ENCODE peak calls at places on chromosomes 12 and 14, in seven cellular contexts. One of them, this sample, is unnamed.

GRCh38 chr14:89543420-89543790 is 126.4 kb upstream of the FOXN3 start:
- DNase-seq in left lung: no peak
- DNase-seq in HFFc6: no peak
- DNase-seq in heart right ventricle: no peak
- DNase-seq in stomach: peak; percentile 32
- DNase-seq in nephron progenitor cell: no peak
- DNase-seq in pancreas: peak; percentile 65
- DNase-seq in this sample: no peak

GRCh38 chr12:10363665-10363921 is 26.2 kb downstream of the KLRK1 start:
- DNase-seq in left lung: no peak
- DNase-seq in HFFc6: no peak
- DNase-seq in heart right ventricle: no peak
- DNase-seq in stomach: no peak
- DNase-seq in nephron progenitor cell: no peak
- DNase-seq in pancreas: no peak
- DNase-seq in this sample: no peak

GRCh38 chr14:26199599-26200370 is 398.0 kb downstream of the NOVA1 start:
- DNase-seq in left lung: no peak
- DNase-seq in HFFc6: no peak
- DNase-seq in heart right ventricle: no peak
- DNase-seq in stomach: no peak
- DNase-seq in nephron progenitor cell: no peak
- DNase-seq in pancreas: no peak
- DNase-seq in this sample: no peak

GRCh38 chr12:111546758-111547383 is 52.2 kb downstream of the ATXN2 start:
- DNase-seq in left lung: no peak
- DNase-seq in HFFc6: no peak
- DNase-seq in heart right ventricle: no peak
- DNase-seq in stomach: no peak
- DNase-seq in nephron progenitor cell: no peak
- DNase-seq in pancreas: no peak
- DNase-seq in this sample: no peak

GRCh38 chr12:124371970-124372555 is 77.2 kb downstream of the RFLNA start:
- DNase-seq in left lung: no peak
- DNase-seq in HFFc6: no peak
- DNase-seq in heart right ventricle: no peak
- DNase-seq in stomach: no peak
- DNase-seq in nephron progenitor cell: no peak
- DNase-seq in pancreas: no peak
- DNase-seq in this sample: no peak

GRCh38 chr12:119791453-119791852 is 85.7 kb downstream of the CIT start:
- DNase-seq in left lung: no peak
- DNase-seq in HFFc6: no peak
- DNase-seq in heart right ventricle: no peak
- DNase-seq in stomach: no peak
- DNase-seq in nephron progenitor cell: no peak
- DNase-seq in pancreas: no peak
- DNase-seq in this sample: no peak

GRCh38 chr14:96071561-96071960 is 32.4 kb downstream of the C14orf132 start:
- DNase-seq in left lung: no peak
- DNase-seq in HFFc6: no peak
- DNase-seq in heart right ventricle: no peak
- DNase-seq in stomach: no peak
- DNase-seq in nephron progenitor cell: no peak
- DNase-seq in pancreas: no peak
- DNase-seq in this sample: no peak

GRCh38 chr12:56186957-56187356 is 2.3 kb downstream of the SMARCC2 start:
- DNase-seq in left lung: no peak
- DNase-seq in HFFc6: no peak
- DNase-seq in heart right ventricle: no peak
- DNase-seq in stomach: no peak
- DNase-seq in nephron progenitor cell: no peak
- DNase-seq in pancreas: no peak
- DNase-seq in this sample: no peak

GRCh38 chr12:1932264-1932777 is 13.9 kb upstream of the CACNA2D4 start:
- DNase-seq in left lung: no peak
- DNase-seq in HFFc6: no peak
- DNase-seq in heart right ventricle: peak; percentile 75
- DNase-seq in stomach: peak; percentile 81
- DNase-seq in nephron progenitor cell: no peak
- DNase-seq in pancreas: no peak
- DNase-seq in this sample: no peak

GRCh38 chr14:33851931-33852330 is 98.9 kb downstream of the EGLN3 start:
- DNase-seq in left lung: no peak
- DNase-seq in HFFc6: no peak
- DNase-seq in heart right ventricle: no peak
- DNase-seq in stomach: no peak
- DNase-seq in nephron progenitor cell: no peak
- DNase-seq in pancreas: no peak
- DNase-seq in this sample: no peak

GRCh38 chr12:12398026-12398859 is 41.4 kb downstream of the BORCS5 start:
- DNase-seq in left lung: no peak
- DNase-seq in HFFc6: peak; percentile 92
- DNase-seq in heart right ventricle: peak; percentile 29
- DNase-seq in stomach: no peak
- DNase-seq in nephron progenitor cell: no peak
- DNase-seq in pancreas: peak; percentile 49
- DNase-seq in this sample: no peak

GRCh38 chr12:28908646-28909045 is 240.4 kb upstream of the FAR2 start:
- DNase-seq in left lung: no peak
- DNase-seq in HFFc6: no peak
- DNase-seq in heart right ventricle: no peak
- DNase-seq in stomach: no peak
- DNase-seq in nephron progenitor cell: no peak
- DNase-seq in pancreas: no peak
- DNase-seq in this sample: no peak

GRCh38 chr12:48034835-48035805 is 30.8 kb upstream of the COL2A1 start:
- DNase-seq in left lung: no peak
- DNase-seq in HFFc6: no peak
- DNase-seq in heart right ventricle: no peak
- DNase-seq in stomach: no peak
- DNase-seq in nephron progenitor cell: no peak
- DNase-seq in pancreas: no peak
- DNase-seq in this sample: no peak

GRCh38 chr12:120496353-120497340 is 734 bp downstream of the DYNLL1 start:
- DNase-seq in left lung: peak; percentile 85
- DNase-seq in HFFc6: peak; percentile 27
- DNase-seq in heart right ventricle: peak; percentile 71
- DNase-seq in stomach: peak; percentile 59
- DNase-seq in nephron progenitor cell: peak; percentile 60
- DNase-seq in pancreas: peak; percentile 58
- DNase-seq in this sample: peak; percentile 51

GRCh38 chr12:94839347-94839746 is 164.2 kb downstream of the NDUFA12 start:
- DNase-seq in left lung: no peak
- DNase-seq in HFFc6: no peak
- DNase-seq in heart right ventricle: no peak
- DNase-seq in stomach: no peak
- DNase-seq in nephron progenitor cell: no peak
- DNase-seq in pancreas: no peak
- DNase-seq in this sample: no peak

GRCh38 chr12:59122784-59123183 is 202.5 kb upstream of the LRIG3 start:
- DNase-seq in left lung: no peak
- DNase-seq in HFFc6: no peak
- DNase-seq in heart right ventricle: no peak
- DNase-seq in stomach: no peak
- DNase-seq in nephron progenitor cell: no peak
- DNase-seq in pancreas: no peak
- DNase-seq in this sample: no peak

GRCh38 chr12:26346748-26347147 is 151.4 kb downstream of the SSPN start:
- DNase-seq in left lung: no peak
- DNase-seq in HFFc6: no peak
- DNase-seq in heart right ventricle: no peak
- DNase-seq in stomach: no peak
- DNase-seq in nephron progenitor cell: no peak
- DNase-seq in pancreas: no peak
- DNase-seq in this sample: no peak

GRCh38 chr14:53879022-53879686 is 77.5 kb downstream of the BMP4 start:
- DNase-seq in left lung: no peak
- DNase-seq in HFFc6: no peak
- DNase-seq in heart right ventricle: no peak
- DNase-seq in stomach: no peak
- DNase-seq in nephron progenitor cell: no peak
- DNase-seq in pancreas: no peak
- DNase-seq in this sample: no peak

GRCh38 chr14:57290753-57291152 is 22.0 kb downstream of the AP5M1 start:
- DNase-seq in left lung: no peak
- DNase-seq in HFFc6: no peak
- DNase-seq in heart right ventricle: no peak
- DNase-seq in stomach: no peak
- DNase-seq in nephron progenitor cell: no peak
- DNase-seq in pancreas: no peak
- DNase-seq in this sample: no peak

GRCh38 chr12:126337556-126337955 is 1272.3 kb downstream of the AACS start:
- DNase-seq in left lung: no peak
- DNase-seq in HFFc6: peak; percentile 44
- DNase-seq in heart right ventricle: no peak
- DNase-seq in stomach: no peak
- DNase-seq in nephron progenitor cell: no peak
- DNase-seq in pancreas: no peak
- DNase-seq in this sample: no peak

GRCh38 chr14:101499513-101499912 is 61.8 kb upstream of the DIO3 start:
- DNase-seq in left lung: peak; percentile 44
- DNase-seq in HFFc6: no peak
- DNase-seq in heart right ventricle: no peak
- DNase-seq in stomach: peak; percentile 16
- DNase-seq in nephron progenitor cell: no peak
- DNase-seq in pancreas: no peak
- DNase-seq in this sample: peak; percentile 9

GRCh38 chr12:113852695-113853490 is 113.2 kb downstream of the RBM19 start:
- DNase-seq in left lung: no peak
- DNase-seq in HFFc6: no peak
- DNase-seq in heart right ventricle: no peak
- DNase-seq in stomach: no peak
- DNase-seq in nephron progenitor cell: no peak
- DNase-seq in pancreas: no peak
- DNase-seq in this sample: no peak

GRCh38 chr12:115823635-115824034 is 453.9 kb downstream of the MED13L start:
- DNase-seq in left lung: no peak
- DNase-seq in HFFc6: no peak
- DNase-seq in heart right ventricle: no peak
- DNase-seq in stomach: no peak
- DNase-seq in nephron progenitor cell: peak; percentile 26
- DNase-seq in pancreas: no peak
- DNase-seq in this sample: no peak

GRCh38 chr12:45458238-45458637 is 242.3 kb downstream of the ANO6 start:
- DNase-seq in left lung: no peak
- DNase-seq in HFFc6: no peak
- DNase-seq in heart right ventricle: no peak
- DNase-seq in stomach: no peak
- DNase-seq in nephron progenitor cell: no peak
- DNase-seq in pancreas: no peak
- DNase-seq in this sample: no peak
- TF ChIP-seq CTCF in left lung: no peak
- TF ChIP-seq CTCF in HFFc6: no peak
- TF ChIP-seq CTCF in heart right ventricle: no peak
- TF ChIP-seq CTCF in stomach: no peak
- TF ChIP-seq CTCF in nephron progenitor cell: no peak
- TF ChIP-seq CTCF in pancreas: no peak
- TF ChIP-seq CTCF in this sample: no peak

GRCh38 chr12:19142499-19142898 is 13.0 kb downstream of the PLEKHA5 start:
- DNase-seq in left lung: no peak
- DNase-seq in HFFc6: no peak
- DNase-seq in heart right ventricle: no peak
- DNase-seq in stomach: no peak
- DNase-seq in nephron progenitor cell: no peak
- DNase-seq in pancreas: no peak
- DNase-seq in this sample: no peak
- TF ChIP-seq CTCF in left lung: no peak
- TF ChIP-seq CTCF in HFFc6: no peak
- TF ChIP-seq CTCF in heart right ventricle: no peak
- TF ChIP-seq CTCF in stomach: no peak
- TF ChIP-seq CTCF in nephron progenitor cell: no peak
- TF ChIP-seq CTCF in pancreas: no peak
- TF ChIP-seq CTCF in this sample: no peak

DNA sequence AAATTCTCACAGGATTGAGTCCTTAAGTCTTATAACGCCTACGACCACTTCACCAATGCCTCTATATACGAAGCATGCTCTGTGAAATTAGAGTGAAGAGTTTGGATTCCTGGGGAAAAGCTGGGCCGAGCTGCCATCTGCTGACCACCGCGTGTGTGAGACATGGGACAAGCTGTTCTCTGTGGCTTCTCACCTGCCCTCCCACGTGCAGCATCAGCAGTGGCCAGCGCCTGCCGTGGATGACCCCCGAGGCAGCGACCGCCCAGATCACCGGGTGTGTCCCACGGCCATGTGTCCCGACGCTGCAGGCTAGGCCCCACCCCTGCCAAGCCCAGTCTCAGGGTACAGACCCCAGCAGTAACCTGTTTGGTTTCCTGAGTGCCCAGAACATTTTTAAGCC is 21.6 kb upstream of the GOLGA3 start:
- DNase-seq in left lung: peak; percentile 55
- DNase-seq in HFFc6: no peak
- DNase-seq in heart right ventricle: no peak
- DNase-seq in stomach: no peak
- DNase-seq in nephron progenitor cell: no peak
- DNase-seq in pancreas: no peak
- DNase-seq in this sample: no peak
- TF ChIP-seq CTCF in left lung: no peak
- TF ChIP-seq CTCF in HFFc6: no peak
- TF ChIP-seq CTCF in heart right ventricle: no peak
- TF ChIP-seq CTCF in stomach: no peak
- TF ChIP-seq CTCF in nephron progenitor cell: no peak
- TF ChIP-seq CTCF in pancreas: no peak
- TF ChIP-seq CTCF in this sample: no peak

GRCh38 chr14:32072701-32073100 is 4.4 kb upstream of the ARHGAP5 start:
- DNase-seq in left lung: no peak
- DNase-seq in HFFc6: no peak
- DNase-seq in heart right ventricle: no peak
- DNase-seq in stomach: no peak
- DNase-seq in nephron progenitor cell: no peak
- DNase-seq in pancreas: no peak
- DNase-seq in this sample: no peak

GRCh38 chr14:32068708-32069107 is 8.4 kb upstream of the ARHGAP5 start:
- DNase-seq in left lung: no peak
- DNase-seq in HFFc6: no peak
- DNase-seq in heart right ventricle: no peak
- DNase-seq in stomach: no peak
- DNase-seq in nephron progenitor cell: no peak
- DNase-seq in pancreas: no peak
- DNase-seq in this sample: no peak

GRCh38 chr14:32074887-32075572 is 2.1 kb upstream of the ARHGAP5 start:
- DNase-seq in left lung: no peak
- DNase-seq in HFFc6: no peak
- DNase-seq in heart right ventricle: no peak
- DNase-seq in stomach: no peak
- DNase-seq in nephron progenitor cell: no peak
- DNase-seq in pancreas: no peak
- DNase-seq in this sample: no peak

GRCh38 chr14:32073537-32074189 is 3.4 kb upstream of the ARHGAP5 start:
- DNase-seq in left lung: no peak
- DNase-seq in HFFc6: peak; percentile 75
- DNase-seq in heart right ventricle: no peak
- DNase-seq in stomach: peak; percentile 49
- DNase-seq in nephron progenitor cell: peak; percentile 37
- DNase-seq in pancreas: peak; percentile 57
- DNase-seq in this sample: no peak

DNA sequence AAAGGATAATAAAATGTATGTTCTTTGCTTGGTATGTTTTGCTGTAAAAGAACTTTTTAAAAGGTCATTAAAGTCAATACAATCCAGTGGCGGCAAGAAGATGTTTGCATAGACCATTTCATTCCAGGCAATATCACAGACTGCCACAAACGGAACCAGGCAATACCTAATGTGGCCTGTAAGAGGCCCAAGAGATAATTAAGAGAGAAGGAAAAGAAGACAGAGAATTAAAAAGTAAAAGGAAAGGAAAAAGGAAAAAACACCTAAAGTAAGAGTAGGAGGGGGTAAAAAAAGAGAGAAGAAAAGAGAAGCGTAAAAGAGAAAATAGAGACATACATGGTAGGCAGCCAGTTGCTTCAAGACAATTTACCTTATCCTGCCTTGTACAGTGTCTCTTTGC is 6.8 kb upstream of the ARHGAP5 start:
- DNase-seq in left lung: no peak
- DNase-seq in HFFc6: no peak
- DNase-seq in heart right ventricle: no peak
- DNase-seq in stomach: no peak
- DNase-seq in nephron progenitor cell: no peak
- DNase-seq in pancreas: no peak
- DNase-seq in this sample: no peak
- TF ChIP-seq CTCF in left lung: no peak
- TF ChIP-seq CTCF in HFFc6: peak; percentile 30
- TF ChIP-seq CTCF in heart right ventricle: no peak
- TF ChIP-seq CTCF in stomach: no peak
- TF ChIP-seq CTCF in nephron progenitor cell: no peak
- TF ChIP-seq CTCF in pancreas: no peak
- TF ChIP-seq CTCF in this sample: no peak

This sample was measured in natural killer cell.